ENCODE peak calls at places on chromosomes 5 and 9, in ten cellular contexts. S is HFFc6; J is GM23338; D is PC-3; X is MCF 10A; P is CD4-positive, alpha-beta T cell; Z is lower lobe of right lung; U is upper lobe of right lung; Q is RWPE1; C is psoas muscle. N is an unnamed sample.
A peak's percentile ranks its signal among the peaks of the same experiment; 100 is the strongest.

GRCh38 chr9:69248005-69248404 is 73.9 kb downstream of the TJP2 start:
- DNase-seq in S (no peak), J (no peak), D (no peak), X (no peak), P (no peak), Z (no peak), U (no peak), Q (no peak), C (no peak), N (no peak)

GRCh38 chr9:82682431-82682830 is 380.5 kb downstream of the RASEF start:
- DNase-seq in S (no peak), J (no peak), D (no peak), X (no peak), P (no peak), Z (no peak), U (no peak), Q (no peak), C (no peak), N (no peak)

GRCh38 chr9:127903557-127904475 is 4.4 kb upstream of the ST6GALNAC6 start:
- DNase-seq in S (no peak), J (peak; percentile 88), D (no peak), X (no peak), P (peak; percentile 68), Z (peak; percentile 89), U (peak; percentile 90), Q (no peak), C (peak; percentile 68), N (peak; percentile 54)

GRCh38 chr5:167633114-167633513 is 658.3 kb upstream of the WWC1 start:
- DNase-seq in S (no peak), J (no peak), D (no peak), X (no peak), P (no peak), Z (no peak), U (no peak), Q (no peak), C (no peak), N (no peak)

GRCh38 chr5:103867857-103868598 is 305.4 kb upstream of the NUDT12 start:
- DNase-seq in S (no peak), J (no peak), D (peak; percentile 55), X (no peak), P (no peak), Z (no peak), U (no peak), Q (no peak), C (no peak), N (no peak)

GRCh38 chr5:43078956-43079355 is 38.8 kb upstream of the ANXA2R start:
- DNase-seq in S (peak; percentile 80), J (peak; percentile 9), D (no peak), X (peak; percentile 54), P (no peak), Z (no peak), U (no peak), Q (peak; percentile 31), C (no peak), N (no peak)

GRCh38 chr9:76905984-76906861 is at the start of gene PRUNE2:
- DNase-seq in S (peak; percentile 3), J (peak; percentile 96), D (peak; percentile 21), X (peak; percentile 75), P (no peak), Z (peak; percentile 76), U (peak; percentile 89), Q (peak; percentile 66), C (peak; percentile 69), N (no peak)

GRCh38 chr9:136302527-136302926 is 1.4 kb downstream of the CCDC187 start:
- DNase-seq in S (no peak), J (no peak), D (no peak), X (no peak), P (no peak), Z (no peak), U (no peak), Q (no peak), C (no peak), N (no peak)

GRCh38 chr5:59296317-59297264 is 596.9 kb downstream of the PDE4D start:
- DNase-seq in S (no peak), J (no peak), D (peak; percentile 45), X (peak; percentile 48), P (no peak), Z (no peak), U (no peak), Q (peak; percentile 56), C (no peak), N (no peak)

GRCh38 chr5:168132186-168132585 is 159.3 kb upstream of the WWC1 start:
- DNase-seq in S (no peak), J (no peak), D (no peak), X (no peak), P (no peak), Z (no peak), U (no peak), Q (no peak), C (no peak), N (no peak)

GRCh38 chr5:173498871-173499470 is 117.5 kb downstream of the BOD1 start:
- DNase-seq in S (no peak), J (peak; percentile 56), D (no peak), X (no peak), P (no peak), Z (no peak), U (no peak), Q (no peak), C (no peak), N (no peak)

GRCh38 chr5:173823721-173824567 is 64.2 kb upstream of the CPEB4 start:
- DNase-seq in S (peak; percentile 88), J (peak; percentile 58), D (peak; percentile 98), X (peak; percentile 94), P (no peak), Z (no peak), U (no peak), Q (peak; percentile 86), C (no peak), N (no peak)

DNA sequence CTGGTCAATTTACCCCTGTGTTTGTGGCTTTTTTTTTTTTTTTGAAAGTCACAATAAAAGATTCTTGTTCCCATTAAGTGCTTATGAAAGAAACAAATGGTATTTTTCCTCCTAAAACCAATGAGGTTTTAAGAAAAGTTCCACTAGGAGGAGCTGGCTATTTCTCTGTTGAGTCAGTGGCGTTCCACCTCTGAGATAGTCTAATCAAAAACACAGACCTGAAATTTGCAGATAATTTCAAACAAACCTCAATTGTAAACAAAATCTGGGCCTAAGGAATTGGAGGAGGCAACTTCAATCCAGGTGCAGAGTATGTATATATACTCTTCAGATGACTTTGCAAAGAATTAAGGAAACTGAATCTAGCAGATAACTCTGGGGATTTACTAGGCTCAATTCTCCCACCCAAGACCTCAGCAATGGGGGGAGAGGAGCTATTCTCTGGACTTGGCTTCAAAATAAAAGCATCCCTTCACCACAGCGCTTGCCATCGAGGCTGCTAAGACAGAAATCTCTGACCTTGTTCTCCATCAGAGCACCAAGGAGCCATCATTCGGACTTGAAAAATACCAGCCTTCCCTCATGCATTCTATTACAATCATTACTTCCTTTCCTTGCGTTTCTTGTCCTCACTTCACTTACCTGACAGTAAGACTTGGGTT is 52.4 kb downstream of the FANCC start:
- DNase-seq in S (peak; percentile 46), J (peak; percentile 61), D (peak; percentile 38), X (peak; percentile 24), P (no peak), Z (no peak), U (no peak), Q (no peak), C (no peak), N (no peak)
- TF ChIP-seq CTCF in S (peak; percentile 71), J (peak; percentile 41), D (peak; percentile 62), X (peak; percentile 39), P (peak; percentile 27), Z (peak; percentile 26), U (peak; percentile 45), Q (peak; percentile 22), C (peak; percentile 13), N (no peak)

DNA sequence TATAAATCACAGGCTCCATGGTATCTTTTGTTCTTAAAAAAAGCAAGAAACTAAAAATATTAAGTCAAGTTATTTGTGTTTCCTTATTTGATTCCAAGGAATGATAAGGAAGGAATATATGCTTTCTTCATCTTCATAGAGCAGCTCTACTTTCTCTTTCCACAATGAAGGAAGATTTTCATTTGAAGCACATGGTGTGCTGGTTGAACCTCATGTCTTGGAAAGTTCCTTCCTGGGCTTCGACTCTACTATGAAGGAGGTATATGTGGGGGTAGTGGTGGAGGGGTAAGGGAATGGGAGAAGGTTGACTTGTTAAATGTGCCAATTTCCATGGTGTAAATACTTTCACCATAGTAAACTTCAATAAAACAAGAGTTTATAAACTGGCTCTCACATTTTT is 698.0 kb downstream of the CETN3 start:
- DNase-seq in S (no peak), J (no peak), D (no peak), X (no peak), P (no peak), Z (no peak), U (no peak), Q (no peak), C (no peak), N (no peak)
- TF ChIP-seq CTCF in S (no peak), J (no peak), D (no peak), X (no peak), P (no peak), Z (no peak), U (no peak), Q (no peak), C (no peak), N (no peak)

DNA sequence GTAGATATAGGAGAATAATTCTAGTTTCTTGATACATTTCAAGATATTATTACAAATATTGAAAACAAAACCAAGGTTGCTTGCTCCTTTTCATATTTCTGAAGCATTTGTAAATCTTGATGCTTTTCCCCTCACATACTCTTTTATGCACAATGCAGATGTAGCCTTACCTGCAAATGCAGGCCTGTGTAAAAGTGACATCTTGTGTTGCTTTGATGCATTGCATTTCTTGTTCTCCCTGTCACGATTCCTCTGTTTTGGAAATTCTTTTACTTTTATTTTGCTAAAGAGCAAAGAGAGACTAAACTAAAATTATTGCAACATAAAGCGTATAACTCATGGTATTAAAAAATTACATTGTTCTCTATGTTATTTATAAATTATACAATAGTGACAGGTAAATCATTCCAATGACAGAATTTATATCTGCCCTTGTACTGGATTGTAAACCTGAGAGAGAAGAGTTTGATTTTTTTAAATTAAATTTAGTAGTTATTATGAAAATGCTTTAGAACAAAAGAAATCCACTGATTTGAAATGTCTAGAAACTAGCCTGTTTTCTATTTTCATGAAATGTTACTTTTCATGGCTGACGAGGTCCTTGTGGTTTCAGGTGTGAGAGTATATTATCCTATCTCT is 970.0 kb downstream of the MAT2B start:
- DNase-seq in S (no peak), J (peak; percentile 44), D (peak; percentile 31), X (peak; percentile 70), P (no peak), Z (no peak), U (no peak), Q (peak; percentile 26), C (no peak), N (no peak)
- TF ChIP-seq CTCF in S (peak; percentile 58), J (peak; percentile 81), D (peak; percentile 69), X (peak; percentile 97), P (no peak), Z (peak; percentile 42), U (peak; percentile 52), Q (peak; percentile 88), C (no peak), N (no peak)

GRCh38 chr9:73067074-73067473 is 84.6 kb upstream of the ANXA1 start:
- DNase-seq in S (no peak), J (peak; percentile 41), D (no peak), X (no peak), P (no peak), Z (no peak), U (no peak), Q (no peak), C (no peak), N (no peak)
- TF ChIP-seq CTCF in S (peak; percentile 48), J (peak; percentile 59), D (peak; percentile 43), X (no peak), P (no peak), Z (no peak), U (no peak), Q (no peak), C (no peak), N (no peak)